ENCODE peak calls at places on chromosomes 4 and X, in five cellular contexts. One of them, this sample, is unnamed.

GRCh38 chr4:145557720-145558119 is 61.5 kb upstream of the MMAA start:
- DNase-seq in suprapubic skin: no peak
- DNase-seq in stimulated activated CD4-positive, alpha-beta T cell treated with anti-CD3 and anti-CD28 coated beads, Interleukin-1b, Interleukin-23, amount 100 ng/mL, for 4 hours: peak; percentile 26
- DNase-seq in fibroblast of mammary gland: peak; percentile 71
- DNase-seq in HEK293T: peak; percentile 68
- DNase-seq in this sample: peak; percentile 23

GRCh38 chr4:94208918-94209317 is 1.3 kb downstream of the SMARCAD1 start:
- DNase-seq in suprapubic skin: no peak
- DNase-seq in HEK293T: no peak
- DNase-seq in fibroblast of mammary gland: no peak
- DNase-seq in stimulated activated CD4-positive, alpha-beta T cell treated with anti-CD3 and anti-CD28 coated beads, Interleukin-1b, Interleukin-23, amount 100 ng/mL, for 4 hours: no peak
- DNase-seq in this sample: no peak

GRCh38 chr4:170652571-170652970 is 562.8 kb upstream of the AADAT start:
- DNase-seq in fibroblast of mammary gland: peak; percentile 33
- DNase-seq in stimulated activated CD4-positive, alpha-beta T cell treated with anti-CD3 and anti-CD28 coated beads, Interleukin-1b, Interleukin-23, amount 100 ng/mL, for 4 hours: no peak
- DNase-seq in HEK293T: no peak
- DNase-seq in suprapubic skin: no peak
- DNase-seq in this sample: peak; percentile 7

GRCh38 chr4:98688416-98689290 is 30.2 kb upstream of the TSPAN5 start:
- DNase-seq in stimulated activated CD4-positive, alpha-beta T cell treated with anti-CD3 and anti-CD28 coated beads, Interleukin-1b, Interleukin-23, amount 100 ng/mL, for 4 hours: peak; percentile 12
- DNase-seq in suprapubic skin: no peak
- DNase-seq in HEK293T: no peak
- DNase-seq in fibroblast of mammary gland: peak; percentile 80
- DNase-seq in this sample: no peak

GRCh38 chr4:5471691-5472090 is 236.7 kb downstream of the EVC2 start:
- DNase-seq in stimulated activated CD4-positive, alpha-beta T cell treated with anti-CD3 and anti-CD28 coated beads, Interleukin-1b, Interleukin-23, amount 100 ng/mL, for 4 hours: no peak
- DNase-seq in suprapubic skin: peak; percentile 31
- DNase-seq in HEK293T: no peak
- DNase-seq in fibroblast of mammary gland: no peak
- DNase-seq in this sample: no peak

GRCh38 chrX:44282753-44283152 is 60.7 kb downstream of the EFHC2 start:
- DNase-seq in stimulated activated CD4-positive, alpha-beta T cell treated with anti-CD3 and anti-CD28 coated beads, Interleukin-1b, Interleukin-23, amount 100 ng/mL, for 4 hours: no peak
- DNase-seq in suprapubic skin: no peak
- DNase-seq in fibroblast of mammary gland: no peak
- DNase-seq in HEK293T: no peak
- DNase-seq in this sample: no peak

GRCh38 chr4:7384003-7384928 is 50.5 kb downstream of the PSAPL1 start:
- DNase-seq in suprapubic skin: peak; percentile 69
- DNase-seq in fibroblast of mammary gland: no peak
- DNase-seq in HEK293T: no peak
- DNase-seq in stimulated activated CD4-positive, alpha-beta T cell treated with anti-CD3 and anti-CD28 coated beads, Interleukin-1b, Interleukin-23, amount 100 ng/mL, for 4 hours: no peak
- DNase-seq in this sample: no peak

GRCh38 chr4:148849581-148849980 is 407.4 kb upstream of the NR3C2 start:
- DNase-seq in fibroblast of mammary gland: no peak
- DNase-seq in HEK293T: no peak
- DNase-seq in stimulated activated CD4-positive, alpha-beta T cell treated with anti-CD3 and anti-CD28 coated beads, Interleukin-1b, Interleukin-23, amount 100 ng/mL, for 4 hours: no peak
- DNase-seq in suprapubic skin: no peak
- DNase-seq in this sample: no peak

GRCh38 chr4:5143940-5144339 is 92.7 kb downstream of the STK32B start:
- DNase-seq in suprapubic skin: no peak
- DNase-seq in stimulated activated CD4-positive, alpha-beta T cell treated with anti-CD3 and anti-CD28 coated beads, Interleukin-1b, Interleukin-23, amount 100 ng/mL, for 4 hours: no peak
- DNase-seq in fibroblast of mammary gland: peak; percentile 11
- DNase-seq in HEK293T: no peak
- DNase-seq in this sample: no peak

GRCh38 chrX:78979789-78980464 is 34.7 kb downstream of the P2RY10 start:
- DNase-seq in stimulated activated CD4-positive, alpha-beta T cell treated with anti-CD3 and anti-CD28 coated beads, Interleukin-1b, Interleukin-23, amount 100 ng/mL, for 4 hours: no peak
- DNase-seq in suprapubic skin: no peak
- DNase-seq in fibroblast of mammary gland: peak; percentile 15
- DNase-seq in HEK293T: no peak
- DNase-seq in this sample: no peak

GRCh38 chrX:65750674-65751469 is 83.4 kb downstream of the MSN start:
- DNase-seq in fibroblast of mammary gland: no peak
- DNase-seq in HEK293T: no peak
- DNase-seq in stimulated activated CD4-positive, alpha-beta T cell treated with anti-CD3 and anti-CD28 coated beads, Interleukin-1b, Interleukin-23, amount 100 ng/mL, for 4 hours: no peak
- DNase-seq in suprapubic skin: no peak
- DNase-seq in this sample: no peak

GRCh38 chr4:100590308-100590707 is 72.5 kb upstream of the EMCN start:
- DNase-seq in HEK293T: no peak
- DNase-seq in fibroblast of mammary gland: no peak
- DNase-seq in stimulated activated CD4-positive, alpha-beta T cell treated with anti-CD3 and anti-CD28 coated beads, Interleukin-1b, Interleukin-23, amount 100 ng/mL, for 4 hours: no peak
- DNase-seq in suprapubic skin: no peak
- DNase-seq in this sample: peak; percentile 20

GRCh38 chr4:80989921-80990544 is 40.5 kb upstream of the BMP3 start:
- DNase-seq in HEK293T: peak; percentile 33
- DNase-seq in fibroblast of mammary gland: peak; percentile 75
- DNase-seq in stimulated activated CD4-positive, alpha-beta T cell treated with anti-CD3 and anti-CD28 coated beads, Interleukin-1b, Interleukin-23, amount 100 ng/mL, for 4 hours: peak; percentile 8
- DNase-seq in suprapubic skin: no peak
- DNase-seq in this sample: peak; percentile 26

GRCh38 chrX:54076903-54077302 is 32.6 kb upstream of the PHF8 start:
- DNase-seq in HEK293T: no peak
- DNase-seq in fibroblast of mammary gland: peak; percentile 43
- DNase-seq in suprapubic skin: no peak
- DNase-seq in stimulated activated CD4-positive, alpha-beta T cell treated with anti-CD3 and anti-CD28 coated beads, Interleukin-1b, Interleukin-23, amount 100 ng/mL, for 4 hours: no peak
- DNase-seq in this sample: peak; percentile 13

GRCh38 chr4:28362169-28362568 is 1501.5 kb downstream of the STIM2 start:
- DNase-seq in fibroblast of mammary gland: no peak
- DNase-seq in HEK293T: no peak
- DNase-seq in suprapubic skin: no peak
- DNase-seq in stimulated activated CD4-positive, alpha-beta T cell treated with anti-CD3 and anti-CD28 coated beads, Interleukin-1b, Interleukin-23, amount 100 ng/mL, for 4 hours: no peak
- DNase-seq in this sample: no peak

This sample was measured in epithelial cell of proximal tubule.